ENCODE peak calls at places on chromosomes 13 and 19, in nine cellular contexts. B, C, F, G, A, S, Z, E and D are unnamed samples.

GRCh38 chr13:59398127-59398526 is 765.6 kb downstream of the DIAPH3 start:
- DNase-seq in B (no peak), C (no peak), F (no peak), G (no peak), A (no peak), S (no peak), Z (no peak), E (no peak), D (no peak)

GRCh38 chr13:78468546-78469060 is 134.7 kb downstream of the POU4F1 start:
- DNase-seq in B (no peak), C (no peak), F (no peak), G (no peak), A (no peak), S (no peak), Z (no peak), E (no peak), D (no peak)

GRCh38 chr13:79582896-79583295 is 101.9 kb downstream of the NDFIP2 start:
- DNase-seq in B (no peak), C (no peak), F (no peak), G (no peak), A (no peak), S (no peak), Z (no peak), E (no peak), D (no peak)

GRCh38 chr19:45999653-46000121 is 4.4 kb downstream of the CCDC61 start:
- DNase-seq in B (no peak), C (peak; percentile 83), F (peak; percentile 49), G (no peak), A (no peak), S (peak; percentile 36), Z (peak; percentile 73), E (peak; percentile 45), D (peak; percentile 83)

GRCh38 chr13:80362488-80362887 is 21.6 kb upstream of the SPRY2 start:
- DNase-seq in B (no peak), C (no peak), F (no peak), G (no peak), A (no peak), S (no peak), Z (no peak), E (no peak), D (no peak)

GRCh38 chr19:54473071-54473941 is at the start of gene CDC42EP5:
- DNase-seq in B (peak; percentile 51), C (no peak), F (peak; percentile 84), G (no peak), A (peak; percentile 50), S (peak; percentile 84), Z (peak; percentile 51), E (no peak), D (peak; percentile 40)

GRCh38 chr13:78491978-78492377 is 111.4 kb downstream of the POU4F1 start:
- DNase-seq in B (no peak), C (no peak), F (no peak), G (no peak), A (no peak), S (no peak), Z (no peak), E (no peak), D (no peak)

GRCh38 chr19:1315470-1316166 is 29.9 kb downstream of the EFNA2 start:
- DNase-seq in B (peak; percentile 53), C (peak; percentile 49), F (peak; percentile 46), G (no peak), A (peak; percentile 63), S (peak; percentile 40), Z (peak; percentile 86), E (peak; percentile 52), D (peak; percentile 78)

GRCh38 chr13:30868806-30869470 is 37.1 kb upstream of the MEDAG start:
- DNase-seq in B (no peak), C (peak; percentile 25), F (no peak), G (no peak), A (no peak), S (peak; percentile 61), Z (no peak), E (no peak), D (no peak)

GRCh38 chr13:31119966-31120733 is 41.6 kb downstream of the HSPH1 start:
- DNase-seq in B (no peak), C (peak; percentile 22), F (no peak), G (no peak), A (no peak), S (peak; percentile 28), Z (no peak), E (no peak), D (no peak)

GRCh38 chr13:95956589-95957148 is 96.5 kb downstream of the UGGT2 start:
- DNase-seq in B (no peak), C (no peak), F (no peak), G (no peak), A (no peak), S (peak; percentile 23), Z (no peak), E (no peak), D (no peak)

DNA sequence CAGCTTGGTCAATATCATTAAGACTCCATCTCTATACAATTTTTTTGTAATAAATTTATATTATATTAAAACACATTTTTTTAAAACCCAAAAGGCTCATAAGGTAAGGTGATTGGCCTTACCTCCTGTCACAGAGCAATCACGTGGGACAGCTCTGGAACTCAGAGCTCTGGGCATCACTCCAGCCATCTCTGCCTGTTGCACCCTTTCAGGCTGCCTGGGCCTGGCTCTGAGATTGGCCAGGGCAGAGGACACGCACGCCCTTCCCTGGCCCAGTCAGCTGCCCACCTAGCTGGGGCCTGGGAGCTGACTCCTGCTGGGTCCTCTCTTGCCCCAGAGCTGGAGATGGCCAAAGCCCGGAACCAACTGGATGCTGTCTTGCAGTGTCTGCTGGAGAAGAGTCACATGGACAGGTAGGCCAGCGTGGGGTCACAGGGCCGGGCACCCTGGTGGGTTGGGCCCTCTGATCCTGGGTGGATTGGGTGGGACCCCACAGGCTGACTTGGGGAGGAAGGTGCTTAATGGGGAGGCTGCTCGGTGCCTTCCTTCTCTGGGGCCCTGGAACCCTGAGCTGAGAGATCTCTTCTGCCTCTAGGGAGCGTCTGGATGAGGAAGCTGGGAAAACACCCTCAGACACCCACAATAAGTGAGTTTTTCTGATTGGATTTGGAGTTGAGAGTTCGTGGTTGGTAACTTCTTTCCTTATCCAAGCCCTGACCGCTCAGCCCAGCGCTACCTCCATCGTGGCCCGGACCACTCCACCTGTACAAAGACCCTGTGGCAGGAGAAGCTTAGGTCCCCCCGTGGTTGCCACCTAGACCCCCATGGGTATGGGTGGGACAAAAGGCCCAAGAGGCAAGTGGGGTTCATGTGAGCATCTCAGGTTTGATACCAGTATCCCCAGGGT is 3.7 kb downstream of the LIN37 start:
- DNase-seq in B (no peak), C (no peak), F (no peak), G (peak; percentile 55), A (no peak), S (no peak), Z (no peak), E (no peak), D (no peak)
- H3K27ac ChIP-seq in B (no peak overlapping the region), C (no peak overlapping the region), F (no peak overlapping the region), G (no peak overlapping the region), A (no peak overlapping the region), S (no peak overlapping the region), Z (no peak overlapping the region), E (no peak overlapping the region), D (no peak overlapping the region)

GRCh38 chr19:10601999-10602329 is 14.9 kb upstream of the AP1M2 start:
- DNase-seq in B (no peak), C (no peak), F (no peak), G (no peak), A (no peak), S (no peak), Z (no peak), E (no peak), D (no peak)
- H3K27ac ChIP-seq in B (no peak overlapping the region), C (no peak overlapping the region), F (no peak overlapping the region), G (no peak overlapping the region), A (no peak overlapping the region), S (no peak overlapping the region), Z (no peak overlapping the region), E (no peak overlapping the region), D (no peak overlapping the region)

GRCh38 chr13:113902536-113902935 is 38.7 kb upstream of the GAS6 start:
- DNase-seq in B (no peak), C (no peak), F (no peak), G (no peak), A (no peak), S (no peak), Z (no peak), E (no peak), D (no peak)

GRCh38 chr13:113903912-113904311 is 40.0 kb upstream of the GAS6 start:
- DNase-seq in B (peak; percentile 5), C (no peak), F (peak; percentile 15), G (no peak), A (peak; percentile 11), S (no peak), Z (no peak), E (no peak), D (no peak)

GRCh38 chr13:113902956-113903355 is 39.1 kb upstream of the GAS6 start:
- DNase-seq in B (peak; percentile 4), C (no peak), F (peak; percentile 18), G (no peak), A (peak; percentile 8), S (no peak), Z (no peak), E (no peak), D (no peak)

GRCh38 chr13:113904411-113904810 is 40.5 kb upstream of the GAS6 start:
- DNase-seq in B (peak; percentile 41), C (peak; percentile 67), F (peak; percentile 68), G (no peak), A (peak; percentile 67), S (no peak), Z (no peak), E (peak; percentile 33), D (peak; percentile 65)

GRCh38 chr13:113903361-113903760 is 39.5 kb upstream of the GAS6 start:
- DNase-seq in B (peak; percentile 6), C (no peak), F (peak; percentile 57), G (no peak), A (peak; percentile 25), S (peak; percentile 66), Z (no peak), E (no peak), D (no peak)
- H3K27ac ChIP-seq in B (no peak overlapping the region), C (no peak overlapping the region), F (peak overlapping the region; percentile 62), G (peak overlapping the region; percentile 97), A (peak overlapping the region; percentile 50), S (peak overlapping the region; percentile 10), Z (no peak overlapping the region), E (no peak overlapping the region), D (no peak overlapping the region)

GRCh38 chr19:4622695-4623421 is 16.5 kb upstream of the TNFAIP8L1 start:
- DNase-seq in B (no peak), C (peak; percentile 54), F (no peak), G (no peak), A (no peak), S (no peak), Z (peak; percentile 77), E (no peak), D (peak; percentile 86)

GRCh38 chr19:4619668-4620294 is 19.5 kb upstream of the TNFAIP8L1 start:
- DNase-seq in B (no peak), C (no peak), F (no peak), G (no peak), A (no peak), S (no peak), Z (no peak), E (no peak), D (no peak)

GRCh38 chr19:4620675-4621074 is 18.6 kb upstream of the TNFAIP8L1 start:
- DNase-seq in B (no peak), C (no peak), F (no peak), G (no peak), A (no peak), S (no peak), Z (peak; percentile 36), E (no peak), D (no peak)

GRCh38 chr19:4613258-4613751 is 26.0 kb upstream of the TNFAIP8L1 start:
- DNase-seq in B (no peak), C (no peak), F (no peak), G (no peak), A (no peak), S (no peak), Z (no peak), E (no peak), D (no peak)

GRCh38 chr19:4618019-4618418 is 21.3 kb upstream of the TNFAIP8L1 start:
- DNase-seq in B (no peak), C (no peak), F (no peak), G (no peak), A (no peak), S (no peak), Z (no peak), E (no peak), D (no peak)
- H3K27ac ChIP-seq in B (no peak overlapping the region), C (no peak overlapping the region), F (no peak overlapping the region), G (no peak overlapping the region), A (no peak overlapping the region), S (no peak overlapping the region), Z (no peak overlapping the region), E (no peak overlapping the region), D (no peak overlapping the region)